ENCODE peak calls at places on chromosomes 3 and 15, in seven cellular contexts. One of them, this sample, is unnamed.

GRCh38 chr3:172550347-172550943 is 27.2 kb upstream of the TNFSF10 start:
- DNase-seq in GM06990: no peak
- DNase-seq in ELR: peak
- DNase-seq in activated B cell treated with CpG ODN at 0.5 μM for 24 hours: no peak
- DNase-seq in activated T-helper 1 cell treated with Interleukin-2 at 50 U/mL for 16 hours: peak
- DNase-seq in activated CD8-positive, alpha-beta memory T cell treated with anti-CD3 and anti-CD28 coated beads for 24 hours: peak
- DNase-seq in CD4-positive, alpha-beta memory T cell: no peak
- DNase-seq in this sample: no peak

GRCh38 chr15:55897560-55898336 is 95.7 kb downstream of the NEDD4 start:
- DNase-seq in ELR: peak
- DNase-seq in CD4-positive, alpha-beta memory T cell: no peak
- DNase-seq in GM06990: no peak
- DNase-seq in activated CD8-positive, alpha-beta memory T cell treated with anti-CD3 and anti-CD28 coated beads for 24 hours: no peak
- DNase-seq in activated T-helper 1 cell treated with Interleukin-2 at 50 U/mL for 16 hours: no peak
- DNase-seq in activated B cell treated with CpG ODN at 0.5 μM for 24 hours: no peak
- DNase-seq in this sample: peak

GRCh38 chr15:84955089-84955848 is 26.4 kb upstream of the PDE8A start:
- DNase-seq in activated CD8-positive, alpha-beta memory T cell treated with anti-CD3 and anti-CD28 coated beads for 24 hours: peak
- DNase-seq in CD4-positive, alpha-beta memory T cell: peak
- DNase-seq in activated B cell treated with CpG ODN at 0.5 μM for 24 hours: no peak
- DNase-seq in ELR: peak
- DNase-seq in activated T-helper 1 cell treated with Interleukin-2 at 50 U/mL for 16 hours: peak
- DNase-seq in GM06990: no peak
- DNase-seq in this sample: peak

GRCh38 chr3:66431494-66431893 is 69.3 kb downstream of the LRIG1 start:
- DNase-seq in CD4-positive, alpha-beta memory T cell: no peak
- DNase-seq in activated B cell treated with CpG ODN at 0.5 μM for 24 hours: no peak
- DNase-seq in GM06990: no peak
- DNase-seq in activated CD8-positive, alpha-beta memory T cell treated with anti-CD3 and anti-CD28 coated beads for 24 hours: no peak
- DNase-seq in ELR: peak
- DNase-seq in activated T-helper 1 cell treated with Interleukin-2 at 50 U/mL for 16 hours: no peak
- DNase-seq in this sample: no peak

GRCh38 chr15:63263519-63263918 is 13.9 kb upstream of the APH1B start:
- DNase-seq in ELR: no peak
- DNase-seq in activated B cell treated with CpG ODN at 0.5 μM for 24 hours: no peak
- DNase-seq in activated CD8-positive, alpha-beta memory T cell treated with anti-CD3 and anti-CD28 coated beads for 24 hours: no peak
- DNase-seq in activated T-helper 1 cell treated with Interleukin-2 at 50 U/mL for 16 hours: no peak
- DNase-seq in CD4-positive, alpha-beta memory T cell: no peak
- DNase-seq in GM06990: no peak
- DNase-seq in this sample: no peak

GRCh38 chr3:47984089-47984759 is 32.0 kb downstream of the MAP4 start:
- DNase-seq in GM06990: no peak
- DNase-seq in activated B cell treated with CpG ODN at 0.5 μM for 24 hours: no peak
- DNase-seq in activated T-helper 1 cell treated with Interleukin-2 at 50 U/mL for 16 hours: no peak
- DNase-seq in activated CD8-positive, alpha-beta memory T cell treated with anti-CD3 and anti-CD28 coated beads for 24 hours: no peak
- DNase-seq in CD4-positive, alpha-beta memory T cell: no peak
- DNase-seq in ELR: peak
- DNase-seq in this sample: no peak

GRCh38 chr3:27483117-27484001 is 825 bp downstream of the SLC4A7 start:
- DNase-seq in activated T-helper 1 cell treated with Interleukin-2 at 50 U/mL for 16 hours: peak
- DNase-seq in GM06990: peak
- DNase-seq in activated CD8-positive, alpha-beta memory T cell treated with anti-CD3 and anti-CD28 coated beads for 24 hours: peak
- DNase-seq in CD4-positive, alpha-beta memory T cell: peak
- DNase-seq in activated B cell treated with CpG ODN at 0.5 μM for 24 hours: peak
- DNase-seq in ELR: peak
- DNase-seq in this sample: peak

GRCh38 chr3:123745184-123745855 is 138.8 kb downstream of the MYLK start:
- DNase-seq in ELR: peak
- DNase-seq in GM06990: no peak
- DNase-seq in CD4-positive, alpha-beta memory T cell: no peak
- DNase-seq in activated B cell treated with CpG ODN at 0.5 μM for 24 hours: no peak
- DNase-seq in activated T-helper 1 cell treated with Interleukin-2 at 50 U/mL for 16 hours: no peak
- DNase-seq in activated CD8-positive, alpha-beta memory T cell treated with anti-CD3 and anti-CD28 coated beads for 24 hours: no peak
- DNase-seq in this sample: no peak

GRCh38 chr3:180229113-180229512 is 192.4 kb upstream of the PEX5L start:
- DNase-seq in activated T-helper 1 cell treated with Interleukin-2 at 50 U/mL for 16 hours: no peak
- DNase-seq in CD4-positive, alpha-beta memory T cell: no peak
- DNase-seq in activated B cell treated with CpG ODN at 0.5 μM for 24 hours: no peak
- DNase-seq in ELR: no peak
- DNase-seq in GM06990: peak
- DNase-seq in activated CD8-positive, alpha-beta memory T cell treated with anti-CD3 and anti-CD28 coated beads for 24 hours: no peak
- DNase-seq in this sample: no peak

GRCh38 chr15:48596841-48597240 is 48.7 kb downstream of the FBN1 start:
- DNase-seq in GM06990: peak
- DNase-seq in CD4-positive, alpha-beta memory T cell: no peak
- DNase-seq in activated B cell treated with CpG ODN at 0.5 μM for 24 hours: no peak
- DNase-seq in activated T-helper 1 cell treated with Interleukin-2 at 50 U/mL for 16 hours: no peak
- DNase-seq in activated CD8-positive, alpha-beta memory T cell treated with anti-CD3 and anti-CD28 coated beads for 24 hours: no peak
- DNase-seq in ELR: no peak
- DNase-seq in this sample: no peak

GRCh38 chr3:139935071-139935865 is at the start of gene CLSTN2:
- DNase-seq in activated B cell treated with CpG ODN at 0.5 μM for 24 hours: no peak
- DNase-seq in CD4-positive, alpha-beta memory T cell: no peak
- DNase-seq in ELR: peak
- DNase-seq in GM06990: peak
- DNase-seq in activated CD8-positive, alpha-beta memory T cell treated with anti-CD3 and anti-CD28 coated beads for 24 hours: no peak
- DNase-seq in activated T-helper 1 cell treated with Interleukin-2 at 50 U/mL for 16 hours: no peak
- DNase-seq in this sample: peak

GRCh38 chr3:134527037-134527436 is 41.2 kb downstream of the CEP63 start:
- DNase-seq in activated T-helper 1 cell treated with Interleukin-2 at 50 U/mL for 16 hours: no peak
- DNase-seq in ELR: peak
- DNase-seq in activated CD8-positive, alpha-beta memory T cell treated with anti-CD3 and anti-CD28 coated beads for 24 hours: no peak
- DNase-seq in activated B cell treated with CpG ODN at 0.5 μM for 24 hours: no peak
- DNase-seq in GM06990: peak
- DNase-seq in CD4-positive, alpha-beta memory T cell: no peak
- DNase-seq in this sample: no peak

GRCh38 chr3:177931346-177931745 is 604.9 kb upstream of the KCNMB2 start:
- DNase-seq in GM06990: no peak
- DNase-seq in activated B cell treated with CpG ODN at 0.5 μM for 24 hours: no peak
- DNase-seq in ELR: no peak
- DNase-seq in CD4-positive, alpha-beta memory T cell: no peak
- DNase-seq in activated CD8-positive, alpha-beta memory T cell treated with anti-CD3 and anti-CD28 coated beads for 24 hours: no peak
- DNase-seq in activated T-helper 1 cell treated with Interleukin-2 at 50 U/mL for 16 hours: no peak
- DNase-seq in this sample: no peak

GRCh38 chr3:6644070-6644929 is 216.6 kb upstream of the GRM7 start:
- DNase-seq in GM06990: peak
- DNase-seq in activated T-helper 1 cell treated with Interleukin-2 at 50 U/mL for 16 hours: no peak
- DNase-seq in activated B cell treated with CpG ODN at 0.5 μM for 24 hours: no peak
- DNase-seq in activated CD8-positive, alpha-beta memory T cell treated with anti-CD3 and anti-CD28 coated beads for 24 hours: no peak
- DNase-seq in CD4-positive, alpha-beta memory T cell: no peak
- DNase-seq in ELR: no peak
- DNase-seq in this sample: no peak

GRCh38 chr3:190862209-190863118 is at the start of gene GMNC:
- DNase-seq in activated B cell treated with CpG ODN at 0.5 μM for 24 hours: no peak
- DNase-seq in activated CD8-positive, alpha-beta memory T cell treated with anti-CD3 and anti-CD28 coated beads for 24 hours: peak
- DNase-seq in GM06990: peak
- DNase-seq in ELR: peak
- DNase-seq in CD4-positive, alpha-beta memory T cell: no peak
- DNase-seq in activated T-helper 1 cell treated with Interleukin-2 at 50 U/mL for 16 hours: no peak
- DNase-seq in this sample: no peak

GRCh38 chr3:160709477-160710182 is 32.7 kb downstream of the ARL14 start:
- DNase-seq in GM06990: no peak
- DNase-seq in ELR: no peak
- DNase-seq in activated B cell treated with CpG ODN at 0.5 μM for 24 hours: no peak
- DNase-seq in activated CD8-positive, alpha-beta memory T cell treated with anti-CD3 and anti-CD28 coated beads for 24 hours: no peak
- DNase-seq in activated T-helper 1 cell treated with Interleukin-2 at 50 U/mL for 16 hours: no peak
- DNase-seq in CD4-positive, alpha-beta memory T cell: no peak
- DNase-seq in this sample: no peak

GRCh38 chr3:11953778-11954177 is 50.4 kb upstream of the SYN2 start:
- DNase-seq in activated T-helper 1 cell treated with Interleukin-2 at 50 U/mL for 16 hours: no peak
- DNase-seq in activated CD8-positive, alpha-beta memory T cell treated with anti-CD3 and anti-CD28 coated beads for 24 hours: peak
- DNase-seq in ELR: no peak
- DNase-seq in GM06990: no peak
- DNase-seq in CD4-positive, alpha-beta memory T cell: no peak
- DNase-seq in activated B cell treated with CpG ODN at 0.5 μM for 24 hours: no peak
- DNase-seq in this sample: no peak

GRCh38 chr15:67115567-67115966 is 50.2 kb downstream of the SMAD3 start:
- DNase-seq in GM06990: no peak
- DNase-seq in ELR: no peak
- DNase-seq in activated CD8-positive, alpha-beta memory T cell treated with anti-CD3 and anti-CD28 coated beads for 24 hours: no peak
- DNase-seq in CD4-positive, alpha-beta memory T cell: no peak
- DNase-seq in activated B cell treated with CpG ODN at 0.5 μM for 24 hours: peak
- DNase-seq in activated T-helper 1 cell treated with Interleukin-2 at 50 U/mL for 16 hours: no peak
- DNase-seq in this sample: no peak